ENCODE peak calls at places on chromosomes 11 and 22, in four cellular contexts. E is IMR-90, H is GM12878, T is K562. L is an unnamed sample.

GRCh38 chr11:18312663-18313420 is 9.1 kb downstream of the HPS5 start:
- DNase-seq in T (no peak), H (no peak), E (peak; percentile 44), L (peak; percentile 22)

GRCh38 chr11:34523053-34523452 is 9.5 kb upstream of the ELF5 start:
- DNase-seq in H (no peak), T (no peak), E (no peak), L (no peak)

GRCh38 chr11:86122773-86123172 is 53.9 kb upstream of the PICALM start:
- DNase-seq in E (no peak), H (no peak), T (no peak), L (no peak)

GRCh38 chr11:86644291-86644690 is 28.1 kb downstream of the ME3 start:
- DNase-seq in T (no peak), E (peak; percentile 75), H (no peak), L (peak; percentile 25)

GRCh38 chr11:1055990-1056771 is 18.5 kb upstream of the MUC2 start:
- DNase-seq in E (no peak), T (no peak), H (no peak), L (no peak)

GRCh38 chr11:2902784-2903671 is 17.5 kb upstream of the CDKN1C start:
- DNase-seq in T (no peak), E (no peak), H (no peak), L (no peak)

GRCh38 chr11:9726313-9727022 is 62.6 kb downstream of the SWAP70 start:
- DNase-seq in T (no peak), H (no peak), E (peak; percentile 88), L (peak; percentile 84)

GRCh38 chr11:109697140-109697843 is 275.3 kb downstream of the C11orf87 start:
- DNase-seq in E (peak; percentile 50), T (peak; percentile 43), H (no peak), L (peak; percentile 44)

GRCh38 chr22:46833228-46833627 is 70.8 kb downstream of the TBC1D22A start:
- DNase-seq in H (no peak), E (peak; percentile 25), T (peak; percentile 11), L (peak; percentile 33)

GRCh38 chr11:86473991-86474833 is 99.5 kb downstream of the CCDC81 start:
- DNase-seq in T (no peak), H (no peak), E (peak; percentile 86), L (peak; percentile 68)

GRCh38 chr11:78664606-78665005 is 89.9 kb upstream of the NARS2 start:
- DNase-seq in E (peak; percentile 53), H (no peak), T (no peak), L (no peak)

GRCh38 chr22:38317995-38318715 is 922 bp upstream of the CSNK1E start:
- DNase-seq in T (peak; percentile 90), E (peak; percentile 93), H (no peak), L (peak; percentile 83)

GRCh38 chr11:68998390-68998911 is 14.6 kb downstream of the MRGPRF start:
- DNase-seq in H (no peak), E (peak; percentile 12), T (peak; percentile 24), L (peak; percentile 68)

GRCh38 chr11:111797145-111797581 is 31.0 kb upstream of the PPP2R1B start:
- DNase-seq in T (peak; percentile 65), E (peak; percentile 53), H (peak; percentile 34), L (peak; percentile 53)

GRCh38 chr22:35033635-35034296 is 32.2 kb upstream of the ISX start:
- DNase-seq in T (no peak), H (no peak), E (no peak), L (no peak)

GRCh38 chr11:75275581-75275980 is 35.0 kb downstream of the TPBGL start:
- DNase-seq in H (no peak), T (no peak), E (peak; percentile 13), L (peak; percentile 93)

GRCh38 chr11:109729761-109730160 is 307.8 kb downstream of the C11orf87 start:
- DNase-seq in H (no peak), T (no peak), E (no peak), L (no peak)

GRCh38 chr11:38392176-38392575 is 1794.1 kb upstream of the RAG2 start:
- DNase-seq in E (no peak), T (no peak), H (no peak), L (no peak)

GRCh38 chr11:9527481-9528140 is 45.9 kb upstream of the WEE1 start:
- DNase-seq in E (peak; percentile 74), H (no peak), T (no peak), L (peak; percentile 96)

GRCh38 chr22:41576877-41577276 is 12.8 kb downstream of the PMM1 start:
- DNase-seq in E (peak; percentile 52), T (peak; percentile 78), H (no peak), L (peak; percentile 31)

GRCh38 chr22:48929276-48929790 is 898.3 kb downstream of the BRD1 start:
- DNase-seq in T (no peak), H (no peak), E (no peak), L (no peak)

DNA sequence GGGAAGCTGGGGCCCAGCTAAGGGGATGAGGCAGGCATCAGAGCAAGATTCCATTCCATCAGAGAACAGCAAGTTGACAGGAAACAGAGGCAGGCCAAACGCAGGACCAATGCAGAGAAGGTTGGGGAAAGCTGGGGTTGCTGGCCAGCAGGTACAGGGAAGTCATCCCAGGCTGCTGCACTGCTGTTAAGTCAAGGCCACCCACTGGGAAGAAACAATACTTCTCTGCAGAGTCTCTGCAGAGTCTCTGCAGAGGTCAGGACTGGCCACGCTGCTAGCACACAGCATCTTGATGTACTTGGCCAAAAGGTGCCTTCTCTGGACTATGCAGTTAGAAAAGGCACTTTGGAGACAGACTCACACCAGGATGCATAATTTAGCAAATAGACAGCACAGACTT is 68.5 kb upstream of the CSNK2A3 start:
- DNase-seq in H (no peak), T (no peak), E (no peak), L (no peak)
- H3K4me2 ChIP-seq in H (no peak overlapping the region), T (no peak overlapping the region), E (no peak overlapping the region), L (no peak overlapping the region)

GRCh38 chr22:36160499-36160942 is at the start of gene APOL3:
- DNase-seq in T (no peak), H (peak; percentile 60), E (peak; percentile 47), L (peak; percentile 85)
- TF ChIP-seq FOS in T (no peak), H (no peak), E (no peak), L (no peak)

GRCh38 chr11:46309669-46310288 is 32.3 kb downstream of the CREB3L1 start:
- DNase-seq in H (no peak), E (no peak), T (peak; percentile 88), L (no peak)
- H3K4me2 ChIP-seq in H (no peak overlapping the region), E (no peak overlapping the region), T (peak overlapping the region; percentile 14), L (no peak overlapping the region)

DNA sequence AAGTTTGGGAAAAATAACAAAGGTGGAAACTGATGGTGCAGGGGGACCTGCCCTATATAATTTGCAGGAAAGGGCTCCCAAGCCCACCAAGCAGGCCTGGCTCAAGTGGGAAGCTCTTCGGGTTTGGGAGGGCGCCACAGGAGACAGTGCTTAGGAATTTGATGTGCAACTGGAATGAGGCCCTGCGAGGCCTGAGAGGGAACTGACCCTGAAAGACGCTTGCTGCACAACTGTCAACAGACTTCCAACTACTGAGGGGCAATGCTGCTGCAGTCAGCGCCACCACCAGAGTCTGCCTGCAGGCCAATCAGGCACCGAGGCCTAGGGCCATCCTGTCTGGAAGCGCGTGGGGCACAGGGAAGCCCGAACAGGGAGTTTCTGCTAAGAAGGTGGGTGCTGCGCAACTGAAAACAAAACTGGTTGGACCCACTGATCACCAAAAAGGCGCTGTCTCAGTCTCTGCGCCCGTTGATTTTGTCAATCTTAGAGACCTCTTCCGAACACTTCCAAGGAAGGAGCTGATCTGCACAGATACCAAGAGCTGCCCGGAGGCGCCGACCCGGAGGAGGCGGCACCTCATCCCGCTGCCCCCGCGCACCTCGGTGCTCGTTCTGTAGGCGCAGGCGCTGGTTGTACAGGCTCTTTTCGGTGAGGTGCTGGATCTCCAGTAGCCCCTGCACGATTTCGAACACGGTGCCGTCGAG is 667 bp downstream of the DGCR6L start:
- DNase-seq in H (no peak), T (peak; percentile 85), E (no peak), L (peak; percentile 32)
- TF ChIP-seq FOS in H (no peak), T (no peak), E (no peak), L (no peak)

GRCh38 chr11:61704838-61705237 is 24.6 kb downstream of the DAGLA start:
- DNase-seq in E (no peak), T (no peak), H (no peak), L (no peak)
- H3K4me2 ChIP-seq in E (no peak overlapping the region), T (no peak overlapping the region), H (no peak overlapping the region), L (no peak overlapping the region)

GRCh38 chr11:43403357-43404231 is 44.9 kb downstream of the TTC17 start:
- DNase-seq in H (no peak), T (no peak), E (no peak), L (no peak)

GRCh38 chr11:43401252-43401651 is 42.5 kb downstream of the TTC17 start:
- DNase-seq in E (no peak), H (no peak), T (no peak), L (no peak)

GRCh38 chr11:43397251-43397650 is 38.5 kb downstream of the TTC17 start:
- DNase-seq in H (no peak), E (peak; percentile 3), T (no peak), L (no peak)

GRCh38 chr11:43396617-43397016 is 37.9 kb downstream of the TTC17 start:
- DNase-seq in E (no peak), T (no peak), H (no peak), L (no peak)

GRCh38 chr11:43399983-43400630 is 41.4 kb downstream of the TTC17 start:
- DNase-seq in T (no peak), E (peak; percentile 55), H (no peak), L (no peak)
- TF ChIP-seq FOS in T (no peak), E (no peak), H (no peak), L (no peak)

DNA sequence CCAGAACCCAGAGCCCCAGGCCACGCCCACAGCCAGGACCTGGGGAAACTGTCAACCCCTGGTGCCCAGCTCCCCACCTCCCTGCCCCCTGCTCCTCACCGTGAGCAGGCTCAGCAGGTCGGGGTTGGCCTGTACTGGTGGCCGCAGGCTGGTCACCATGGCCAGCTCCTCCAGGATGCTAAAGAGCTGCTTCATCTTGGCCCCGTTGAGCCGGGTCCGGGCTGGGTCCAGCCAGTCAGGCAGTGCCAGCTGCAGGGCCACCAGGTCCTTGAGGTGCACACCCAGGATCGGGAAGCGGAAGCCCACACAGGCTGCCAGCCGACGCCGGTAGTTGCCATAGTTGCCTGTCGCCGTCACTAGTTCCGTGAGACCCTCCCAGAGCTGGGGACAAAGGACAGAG is 7.3 kb downstream of the RASGRP2 start:
- DNase-seq in T (no peak), E (no peak), H (no peak), L (no peak)
- H3K4me2 ChIP-seq in T (no peak overlapping the region), E (no peak overlapping the region), H (no peak overlapping the region), L (no peak overlapping the region)

GRCh38 chr22:22822106-22822505 is 65.5 kb upstream of the IGLL5 start:
- DNase-seq in H (no peak), E (no peak), T (no peak), L (no peak)

GRCh38 chr22:22820076-22820475 is 67.5 kb upstream of the IGLL5 start:
- DNase-seq in H (no peak), T (no peak), E (no peak), L (no peak)

GRCh38 chr22:22818861-22819855 is 68.5 kb upstream of the IGLL5 start:
- DNase-seq in H (peak; percentile 47), T (no peak), E (no peak), L (no peak)

GRCh38 chr22:22821340-22821739 is 66.3 kb upstream of the IGLL5 start:
- DNase-seq in E (no peak), H (no peak), T (no peak), L (no peak)

DNA sequence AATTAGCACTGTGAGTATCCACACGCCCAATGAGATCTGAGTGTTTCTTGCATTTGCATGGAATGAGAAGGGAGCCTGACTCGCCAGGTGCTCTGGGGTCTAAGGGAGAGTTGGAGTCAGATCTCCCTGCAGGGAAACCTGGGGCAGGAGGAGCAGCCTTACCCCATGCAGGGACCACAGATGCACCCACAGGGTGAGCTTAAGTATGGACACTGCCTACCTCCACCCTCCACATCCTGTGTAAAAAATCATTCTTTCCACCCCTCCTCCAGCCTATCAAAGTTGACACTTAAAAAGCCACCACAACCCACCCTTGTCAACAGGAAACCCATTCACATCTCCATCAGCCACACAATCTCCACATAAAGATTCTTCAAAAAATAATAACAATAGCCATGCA is 67.0 kb upstream of the IGLL5 start:
- DNase-seq in H (no peak), T (no peak), E (no peak), L (no peak)
- TF ChIP-seq FOS in H (no peak), T (no peak), E (no peak), L (no peak)

L was measured in endothelial cell of umbilical vein.